ENCODE peak calls at places on chromosomes 2 and 18, in four cellular contexts. One of them, this sample, is unnamed.

GRCh38 chr2:67548317-67549095 is 151.4 kb downstream of the ETAA1 start:
- DNase-seq in astrocyte of the spinal cord: no peak
- DNase-seq in thyroid gland: no peak
- DNase-seq in cardiac muscle cell: no peak
- DNase-seq in this sample: no peak

GRCh38 chr2:166334800-166335199 is 40.9 kb downstream of the SCN9A start:
- DNase-seq in thyroid gland: no peak
- DNase-seq in cardiac muscle cell: no peak
- DNase-seq in astrocyte of the spinal cord: no peak
- DNase-seq in this sample: peak

GRCh38 chr18:79971986-79972385 is 7.5 kb downstream of the HSBP1L1 start:
- DNase-seq in cardiac muscle cell: no peak
- DNase-seq in astrocyte of the spinal cord: no peak
- DNase-seq in thyroid gland: no peak
- DNase-seq in this sample: no peak

GRCh38 chr2:231191896-231192872 is 6.2 kb upstream of the ARMC9 start:
- DNase-seq in astrocyte of the spinal cord: peak
- DNase-seq in cardiac muscle cell: peak
- DNase-seq in thyroid gland: peak
- DNase-seq in this sample: peak

GRCh38 chr18:37986665-37987064 is 421.1 kb upstream of the CELF4 start:
- DNase-seq in astrocyte of the spinal cord: no peak
- DNase-seq in cardiac muscle cell: no peak
- DNase-seq in thyroid gland: no peak
- DNase-seq in this sample: no peak

GRCh38 chr2:236831698-236832097 is 254.0 kb upstream of the COPS8 start:
- DNase-seq in cardiac muscle cell: no peak
- DNase-seq in astrocyte of the spinal cord: no peak
- DNase-seq in thyroid gland: no peak
- DNase-seq in this sample: no peak

GRCh38 chr2:7649461-7650228 is 732.4 kb downstream of the RNF144A start:
- DNase-seq in cardiac muscle cell: no peak
- DNase-seq in astrocyte of the spinal cord: no peak
- DNase-seq in thyroid gland: no peak
- DNase-seq in this sample: no peak

GRCh38 chr2:236852100-236852976 is 233.4 kb upstream of the COPS8 start:
- DNase-seq in cardiac muscle cell: no peak
- DNase-seq in astrocyte of the spinal cord: no peak
- DNase-seq in thyroid gland: no peak
- DNase-seq in this sample: no peak

GRCh38 chr2:9769171-9770005 is 73.9 kb upstream of the TAF1B start:
- DNase-seq in cardiac muscle cell: no peak
- DNase-seq in thyroid gland: peak
- DNase-seq in astrocyte of the spinal cord: no peak
- DNase-seq in this sample: no peak

GRCh38 chr18:28767781-28768211 is 590.9 kb upstream of the CDH2 start:
- DNase-seq in thyroid gland: no peak
- DNase-seq in cardiac muscle cell: no peak
- DNase-seq in astrocyte of the spinal cord: peak
- DNase-seq in this sample: peak

GRCh38 chr2:189555243-189555642 is 25.3 kb downstream of the SLC40A1 start:
- DNase-seq in astrocyte of the spinal cord: no peak
- DNase-seq in cardiac muscle cell: no peak
- DNase-seq in thyroid gland: no peak
- DNase-seq in this sample: peak

GRCh38 chr2:232981356-232981755 is 31.7 kb downstream of the NGEF start:
- DNase-seq in astrocyte of the spinal cord: no peak
- DNase-seq in thyroid gland: peak
- DNase-seq in cardiac muscle cell: no peak
- DNase-seq in this sample: no peak

GRCh38 chr2:232982926-232983668 is 30.0 kb downstream of the NGEF start:
- DNase-seq in cardiac muscle cell: no peak
- DNase-seq in astrocyte of the spinal cord: no peak
- DNase-seq in thyroid gland: no peak
- DNase-seq in this sample: no peak

GRCh38 chr2:232981767-232982360 is 31.2 kb downstream of the NGEF start:
- DNase-seq in cardiac muscle cell: no peak
- DNase-seq in thyroid gland: no peak
- DNase-seq in astrocyte of the spinal cord: no peak
- DNase-seq in this sample: no peak

GRCh38 chr2:232984451-232985207 is 28.4 kb downstream of the NGEF start:
- DNase-seq in thyroid gland: no peak
- DNase-seq in astrocyte of the spinal cord: no peak
- DNase-seq in cardiac muscle cell: no peak
- DNase-seq in this sample: no peak

GRCh38 chr2:232983669-232983991 is 29.4 kb downstream of the NGEF start:
- DNase-seq in cardiac muscle cell: no peak
- DNase-seq in thyroid gland: no peak
- DNase-seq in astrocyte of the spinal cord: no peak
- DNase-seq in this sample: no peak
- TF ChIP-seq CTCF in cardiac muscle cell: no peak
- TF ChIP-seq CTCF in thyroid gland: no peak
- TF ChIP-seq CTCF in astrocyte of the spinal cord: no peak
- TF ChIP-seq CTCF in this sample: no peak

GRCh38 chr2:232537499-232537898 is 2.0 kb upstream of the CHRNG start:
- DNase-seq in thyroid gland: no peak
- DNase-seq in astrocyte of the spinal cord: no peak
- DNase-seq in cardiac muscle cell: no peak
- DNase-seq in this sample: no peak

GRCh38 chr2:232534940-232535735 is 4.4 kb upstream of the CHRNG start:
- DNase-seq in astrocyte of the spinal cord: no peak
- DNase-seq in thyroid gland: no peak
- DNase-seq in cardiac muscle cell: no peak
- DNase-seq in this sample: no peak

GRCh38 chr2:232535761-232536530 is 3.5 kb upstream of the CHRNG start:
- DNase-seq in astrocyte of the spinal cord: no peak
- DNase-seq in cardiac muscle cell: no peak
- DNase-seq in thyroid gland: no peak
- DNase-seq in this sample: no peak

GRCh38 chr2:232538671-232539070 is 821 bp upstream of the CHRNG start:
- DNase-seq in cardiac muscle cell: no peak
- DNase-seq in astrocyte of the spinal cord: no peak
- DNase-seq in thyroid gland: no peak
- DNase-seq in this sample: no peak

GRCh38 chr2:232537079-232537478 is 2.4 kb upstream of the CHRNG start:
- DNase-seq in thyroid gland: no peak
- DNase-seq in cardiac muscle cell: peak
- DNase-seq in astrocyte of the spinal cord: no peak
- DNase-seq in this sample: no peak
- TF ChIP-seq CTCF in thyroid gland: peak
- TF ChIP-seq CTCF in cardiac muscle cell: peak
- TF ChIP-seq CTCF in astrocyte of the spinal cord: peak
- TF ChIP-seq CTCF in this sample: peak

GRCh38 chr2:38037757-38038615 is 38.0 kb downstream of the CYP1B1 start:
- DNase-seq in astrocyte of the spinal cord: peak
- DNase-seq in cardiac muscle cell: peak
- DNase-seq in thyroid gland: peak
- DNase-seq in this sample: peak
- TF ChIP-seq CTCF in astrocyte of the spinal cord: peak
- TF ChIP-seq CTCF in cardiac muscle cell: peak
- TF ChIP-seq CTCF in thyroid gland: peak
- TF ChIP-seq CTCF in this sample: peak

GRCh38 chr2:239998006-239998405 is 27.1 kb downstream of the NDUFA10 start:
- DNase-seq in thyroid gland: no peak
- DNase-seq in astrocyte of the spinal cord: no peak
- DNase-seq in cardiac muscle cell: no peak
- DNase-seq in this sample: no peak

GRCh38 chr2:240000671-240001070 is 24.5 kb downstream of the NDUFA10 start:
- DNase-seq in astrocyte of the spinal cord: no peak
- DNase-seq in thyroid gland: no peak
- DNase-seq in cardiac muscle cell: no peak
- DNase-seq in this sample: no peak

DNA sequence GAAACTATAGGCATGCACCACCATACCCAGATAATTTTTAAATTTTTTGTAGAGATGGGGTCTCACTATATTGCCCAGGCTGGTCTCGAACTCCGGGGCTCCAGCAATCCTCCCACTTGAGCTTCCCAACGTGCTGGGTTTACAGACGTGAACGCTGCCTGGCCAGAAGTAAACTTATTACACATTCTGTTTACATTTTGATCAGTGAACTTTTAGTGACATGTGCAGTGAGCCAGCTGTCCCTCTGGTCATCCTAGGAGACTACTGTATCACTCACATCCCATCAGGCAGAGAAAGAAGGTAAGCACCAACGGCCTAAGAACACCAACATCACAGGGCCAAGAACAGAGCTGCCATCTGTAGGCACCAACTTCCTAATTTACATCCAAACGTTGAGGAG is 22.2 kb downstream of the NDUFA10 start:
- DNase-seq in astrocyte of the spinal cord: no peak
- DNase-seq in thyroid gland: no peak
- DNase-seq in cardiac muscle cell: no peak
- DNase-seq in this sample: no peak
- TF ChIP-seq CTCF in astrocyte of the spinal cord: no peak
- TF ChIP-seq CTCF in thyroid gland: no peak
- TF ChIP-seq CTCF in cardiac muscle cell: no peak
- TF ChIP-seq CTCF in this sample: no peak

GRCh38 chr2:127155901-127156300 is 48.9 kb upstream of the BIN1 start:
- DNase-seq in cardiac muscle cell: no peak
- DNase-seq in astrocyte of the spinal cord: peak
- DNase-seq in thyroid gland: no peak
- DNase-seq in this sample: peak

GRCh38 chr2:127157114-127157513 is 50.2 kb upstream of the BIN1 start:
- DNase-seq in cardiac muscle cell: no peak
- DNase-seq in thyroid gland: no peak
- DNase-seq in astrocyte of the spinal cord: no peak
- DNase-seq in this sample: no peak

GRCh38 chr2:127158614-127159290 is 51.8 kb upstream of the BIN1 start:
- DNase-seq in astrocyte of the spinal cord: no peak
- DNase-seq in cardiac muscle cell: no peak
- DNase-seq in thyroid gland: no peak
- DNase-seq in this sample: no peak

GRCh38 chr2:127154985-127155650 is 48.2 kb upstream of the BIN1 start:
- DNase-seq in astrocyte of the spinal cord: peak
- DNase-seq in cardiac muscle cell: no peak
- DNase-seq in thyroid gland: no peak
- DNase-seq in this sample: peak

GRCh38 chr2:127157651-127158460 is 50.9 kb upstream of the BIN1 start:
- DNase-seq in astrocyte of the spinal cord: no peak
- DNase-seq in thyroid gland: no peak
- DNase-seq in cardiac muscle cell: peak
- DNase-seq in this sample: peak
- TF ChIP-seq CTCF in astrocyte of the spinal cord: peak
- TF ChIP-seq CTCF in thyroid gland: no peak
- TF ChIP-seq CTCF in cardiac muscle cell: peak
- TF ChIP-seq CTCF in this sample: peak